ENCODE peak calls at places on chromosomes 4 and X, in nine cellular contexts. R is smooth muscle cell of the brain vasculature; Y is BE2C; I is omental fat pad; N is neural crest cell; C is sigmoid colon; U is activated CD4-positive, CD25-positive, alpha-beta regulatory T cell; H is posterior cingulate gyrus; W is colonic mucosa. V is an unnamed sample.
A peak's percentile ranks its signal among the peaks of the same experiment; 100 is the strongest.

GRCh38 chr4:160956875-160957274 is 1206.9 kb downstream of the FSTL5 start:
- DNase-seq in I (no peak), H (no peak), C (no peak), R (no peak), N (no peak), W (no peak), U (no peak), Y (no peak), V (no peak)

GRCh38 chr4:88818650-88819470 is 121.2 kb upstream of the NAP1L5 start:
- DNase-seq in R (no peak), Y (peak; percentile 48), U (peak; percentile 2), C (peak; percentile 75), N (no peak), I (no peak), H (peak; percentile 36), W (peak; percentile 69), V (no peak)

GRCh38 chr4:169724251-169724650 is 33.5 kb downstream of the HPF1 start:
- DNase-seq in I (no peak), R (no peak), U (no peak), H (no peak), W (no peak), N (no peak), C (no peak), Y (no peak), V (no peak)

GRCh38 chr4:76737180-76737579 is 160.8 kb downstream of the SOWAHB start:
- DNase-seq in Y (no peak), W (no peak), R (no peak), H (no peak), C (no peak), N (no peak), I (no peak), U (no peak), V (no peak)

GRCh38 chr4:7876096-7876993 is 63.3 kb downstream of the AFAP1 start:
- DNase-seq in W (no peak), U (no peak), C (peak; percentile 72), I (no peak), R (no peak), H (no peak), Y (peak; percentile 83), N (peak; percentile 8), V (no peak)

GRCh38 chr4:185811509-185812364 is at the start of gene SORBS2:
- DNase-seq in W (peak; percentile 79), Y (peak; percentile 71), I (no peak), R (no peak), H (no peak), N (peak; percentile 29), U (no peak), C (peak; percentile 73), V (no peak)

GRCh38 chr4:175106301-175106700 is 188.1 kb downstream of the ADAM29 start:
- DNase-seq in H (no peak), R (no peak), N (no peak), Y (no peak), I (no peak), C (no peak), W (no peak), U (no peak), V (no peak)

GRCh38 chr4:6225469-6225868 is 25.1 kb upstream of the JAKMIP1 start:
- DNase-seq in N (peak; percentile 46), H (no peak), U (no peak), R (peak; percentile 3), W (no peak), I (no peak), C (peak; percentile 35), Y (no peak), V (no peak)

GRCh38 chrX:49910344-49910743 is 12.1 kb upstream of the CLCN5 start:
- DNase-seq in I (no peak), H (no peak), R (no peak), C (no peak), U (no peak), N (no peak), Y (no peak), W (no peak), V (no peak)

GRCh38 chr4:184510431-184510830 is 36.1 kb upstream of the IRF2 start:
- DNase-seq in W (no peak), Y (no peak), C (no peak), U (no peak), R (no peak), I (no peak), N (no peak), H (no peak), V (no peak)

GRCh38 chr4:26574563-26574962 is 9.3 kb upstream of the TBC1D19 start:
- DNase-seq in C (no peak), Y (no peak), R (no peak), W (no peak), N (no peak), H (no peak), I (no peak), U (no peak), V (no peak)

GRCh38 chr4:86831262-86832090 is 17.7 kb downstream of the SLC10A6 start:
- DNase-seq in Y (no peak), W (no peak), H (no peak), I (no peak), N (no peak), U (no peak), C (no peak), R (peak; percentile 56), V (no peak)

GRCh38 chrX:139890991-139891700 is 41.7 kb downstream of the ATP11C start:
- DNase-seq in C (no peak), N (no peak), H (no peak), R (peak; percentile 3), W (no peak), Y (no peak), U (no peak), I (no peak), V (no peak)

GRCh38 chrX:108267561-108267960 is 170.7 kb downstream of the COL4A6 start:
- DNase-seq in W (no peak), Y (no peak), C (no peak), N (no peak), R (no peak), U (no peak), I (no peak), H (no peak), V (no peak)

GRCh38 chr4:150126880-150127236 is 48.6 kb downstream of the DCLK2 start:
- DNase-seq in I (no peak), N (no peak), U (no peak), W (no peak), H (no peak), C (no peak), Y (no peak), R (no peak), V (no peak)